ENCODE peak calls at places on chromosome 2, in six cellular contexts. S, A, U, E, N and B are unnamed samples.

GRCh38 chr2:218322756-218323525 is 30.6 kb upstream of the TMBIM1 start:
- DNase-seq in N (peak), U (peak), S (peak), A (peak), E (peak), B (peak)

GRCh38 chr2:492178-492577 is 185.0 kb downstream of the TMEM18 start:
- DNase-seq in E (no peak), A (no peak), S (no peak), N (no peak), U (no peak), B (no peak)

GRCh38 chr2:109438773-109439191 is 175.0 kb downstream of the SEPTIN10 start:
- DNase-seq in S (no peak), A (peak), U (no peak), E (no peak), N (no peak), B (no peak)

GRCh38 chr2:96656540-96656939 is 14.0 kb downstream of the FER1L5 start:
- DNase-seq in E (no peak), N (no peak), A (no peak), U (no peak), S (no peak), B (no peak)

GRCh38 chr2:12073217-12073852 is 326.9 kb downstream of the LPIN1 start:
- DNase-seq in S (no peak), E (no peak), U (no peak), N (no peak), A (no peak), B (no peak)

GRCh38 chr2:227933891-227934290 is 62.5 kb downstream of the DAW1 start:
- DNase-seq in N (no peak), E (no peak), A (no peak), U (no peak), S (no peak), B (no peak)

GRCh38 chr2:12606472-12607000 is 110.2 kb upstream of the TRIB2 start:
- DNase-seq in N (no peak), A (peak), U (no peak), E (no peak), S (no peak), B (no peak)

GRCh38 chr2:85169581-85169980 is 36.4 kb downstream of the TCF7L1 start:
- DNase-seq in S (no peak), A (no peak), U (no peak), E (no peak), N (no peak), B (no peak)